ENCODE peak calls at places on chromosomes 5 and 9, in four cellular contexts. C is H1, Z is GM12878, S is HCT116. M is an unnamed sample.
A peak's percentile ranks its signal among the peaks of the same experiment; 100 is the strongest.

GRCh38 chr9:130905125-130905901 is 8.7 kb upstream of the QRFP start:
- DNase-seq in Z (no peak), C (no peak), S (no peak), M (no peak)

GRCh38 chr9:270657-271237 is 56.1 kb downstream of the DOCK8 start:
- DNase-seq in S (no peak), C (no peak), Z (no peak), M (no peak)

GRCh38 chr9:36486933-36487481 is 85.7 kb upstream of the MELK start:
- DNase-seq in Z (no peak), S (no peak), C (no peak), M (no peak)

GRCh38 chr5:178774446-178774845 is 44.0 kb upstream of the ZNF354A start:
- DNase-seq in S (no peak), C (no peak), Z (no peak), M (no peak)

GRCh38 chr5:142644127-142644526 is 41.8 kb downstream of the FGF1 start:
- DNase-seq in Z (no peak), S (no peak), C (no peak), M (peak; percentile 52)

GRCh38 chr9:106797299-106797698 is 65.7 kb upstream of the ZNF462 start:
- DNase-seq in Z (no peak), S (no peak), C (no peak), M (no peak)

GRCh38 chr9:72363226-72363625 is 1.8 kb downstream of the ZFAND5 start:
- DNase-seq in C (no peak), S (no peak), Z (no peak), M (no peak)

GRCh38 chr9:122258886-122259415 is 5.7 kb downstream of the RBM18 start:
- DNase-seq in C (no peak), S (no peak), Z (no peak), M (no peak)

GRCh38 chr5:3127423-3127911 is 376.0 kb upstream of the IRX2 start:
- DNase-seq in C (no peak), S (no peak), Z (no peak), M (no peak)

GRCh38 chr9:135070964-135071735 is 16.3 kb upstream of the OLFM1 start:
- DNase-seq in Z (no peak), C (no peak), S (no peak), M (no peak)

GRCh38 chr9:135068776-135069415 is 18.6 kb upstream of the OLFM1 start:
- DNase-seq in C (no peak), Z (no peak), S (no peak), M (no peak)

GRCh38 chr9:135067091-135067710 is 20.3 kb upstream of the OLFM1 start:
- DNase-seq in S (no peak), C (no peak), Z (no peak), M (no peak)

GRCh38 chr9:135070198-135070951 is 17.1 kb upstream of the OLFM1 start:
- DNase-seq in C (no peak), S (no peak), Z (no peak), M (no peak)

GRCh38 chr9:135069556-135070197 is 17.8 kb upstream of the OLFM1 start:
- DNase-seq in C (no peak), Z (no peak), S (no peak), M (no peak)
- TF ChIP-seq EZH2 in C (no peak), Z (no peak), S (no peak), M (no peak)

GRCh38 chr5:150540042-150540441 is 32.1 kb downstream of the NDST1 start:
- DNase-seq in S (no peak), C (no peak), Z (no peak), M (no peak)

GRCh38 chr5:150539206-150539605 is 31.3 kb downstream of the NDST1 start:
- DNase-seq in C (no peak), Z (no peak), S (no peak), M (no peak)

GRCh38 chr5:150541397-150541675 is 33.4 kb downstream of the NDST1 start:
- DNase-seq in Z (no peak), S (no peak), C (no peak), M (no peak)

GRCh38 chr5:150541895-150542294 is 34.0 kb downstream of the NDST1 start:
- DNase-seq in S (no peak), Z (no peak), C (no peak), M (peak; percentile 56)

DNA sequence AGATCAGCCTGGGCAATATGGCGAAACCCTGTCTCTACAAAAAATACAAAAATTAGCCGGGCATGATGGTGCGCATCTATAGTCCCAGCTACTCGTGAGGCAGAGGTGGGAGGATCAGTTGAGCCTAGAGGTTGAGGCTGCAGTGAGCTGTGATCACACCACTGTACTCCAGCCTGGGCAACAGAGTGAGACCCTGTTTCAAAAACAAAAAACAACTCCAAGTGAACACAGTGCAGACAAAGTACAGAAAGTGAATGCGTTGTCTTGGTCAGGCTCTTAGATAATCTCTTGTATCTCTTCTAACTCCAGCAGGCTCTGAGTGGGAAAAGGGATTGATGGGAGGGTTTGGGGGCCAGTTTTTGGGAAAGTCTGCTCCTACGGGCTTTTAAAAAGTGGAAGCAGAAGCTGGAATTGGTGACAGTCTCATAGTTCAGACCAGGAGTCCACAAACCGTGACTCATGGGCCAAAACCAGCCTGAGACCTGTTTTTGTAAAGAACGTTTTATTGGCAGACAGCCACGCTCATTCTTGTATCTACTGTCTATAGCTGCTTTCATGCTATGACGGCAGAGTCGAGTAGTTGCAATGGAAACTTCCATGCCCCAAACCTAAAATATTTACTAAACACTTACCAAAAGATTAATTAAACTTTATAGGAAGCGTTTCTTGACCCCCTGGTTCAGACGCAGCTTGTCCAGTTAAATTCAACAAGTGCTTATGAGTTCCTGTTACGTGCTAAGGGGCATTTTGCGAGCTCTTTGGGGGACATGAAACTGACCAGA is 32.9 kb downstream of the NDST1 start:
- DNase-seq in S (no peak), Z (no peak), C (no peak), M (peak; percentile 86)
- H3K9ac ChIP-seq in S (no peak overlapping the region), Z (no peak overlapping the region), C (no peak overlapping the region), M (no peak overlapping the region)

DNA sequence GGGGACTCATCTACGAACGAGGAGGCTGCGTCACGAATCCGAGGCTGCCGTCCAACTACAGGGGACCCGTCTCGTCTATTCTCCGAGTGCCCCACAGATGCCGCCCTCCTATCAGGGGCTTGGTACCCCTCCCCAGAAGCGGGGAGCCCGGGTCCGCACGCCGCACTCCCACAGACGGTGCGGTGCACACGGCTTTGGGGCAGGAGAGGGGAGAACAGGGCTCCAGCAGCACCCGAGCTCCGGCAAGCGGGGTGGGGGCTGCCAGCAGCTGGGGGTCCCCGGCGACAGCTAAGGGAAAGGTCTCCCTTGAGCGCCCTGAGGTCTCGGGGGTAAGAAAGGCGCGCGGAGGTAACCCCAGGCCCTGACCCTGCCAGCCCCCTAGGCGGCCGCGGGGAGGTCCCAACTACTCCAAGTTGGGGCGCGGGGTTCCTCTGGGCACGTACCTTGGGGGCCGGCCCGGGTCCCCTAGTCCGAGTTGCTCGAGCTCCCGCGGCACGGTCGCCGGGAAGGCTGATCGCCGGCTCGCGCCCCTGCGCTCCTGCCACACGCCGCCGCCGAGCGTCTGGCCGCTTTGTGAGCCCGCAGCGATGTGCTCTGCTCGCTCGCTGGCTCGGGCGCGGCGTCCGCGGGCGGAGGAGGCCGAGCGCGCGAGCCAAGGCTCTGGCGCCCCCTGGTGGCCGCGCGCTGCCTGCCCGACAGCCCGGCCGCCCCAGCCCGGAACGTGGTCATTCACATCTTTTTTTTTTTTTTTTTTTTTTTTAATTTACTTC is at the start of gene SPOCK1:
- DNase-seq in Z (no peak), C (peak; percentile 27), S (peak; percentile 12), M (peak; percentile 76)
- TF ChIP-seq EZH2 in Z (no peak), C (no peak), S (no peak), M (no peak)

GRCh38 chr5:88689662-88690351 is 193.2 kb downstream of the MEF2C start:
- DNase-seq in Z (no peak), S (no peak), C (no peak), M (no peak)
- H3K9ac ChIP-seq in Z (no peak overlapping the region), S (no peak overlapping the region), C (no peak overlapping the region), M (no peak overlapping the region)

GRCh38 chr5:154415114-154415513 is 30.7 kb upstream of the SAP30L start:
- DNase-seq in S (no peak), C (no peak), Z (no peak), M (no peak)
- TF ChIP-seq EZH2 in S (no peak), C (no peak), Z (no peak), M (no peak)